ENCODE peak calls at places on chromosomes 2 and 18, in nine cellular contexts. L is lung, K is cardiac muscle cell, C is endothelial cell of umbilical vein, P is H9, G is sigmoid colon, E is esophagus squamous epithelium, Q is Peyer's patch, T is suprapubic skin. V is an unnamed sample. For H3K27me3 and H3K4me1, the result is how much of the 10 kb centered on the place peaks cover.

GRCh38 chr2:9681427-9681817 is 50.6 kb upstream of the YWHAQ start:
- DNase-seq in E (no peak), Q (no peak), G (no peak), C (peak), P (no peak), K (no peak), L (no peak), T (no peak), V (no peak)

GRCh38 chr2:180012523-180012922 is 5.4 kb upstream of the CWC22 start:
- DNase-seq in P (no peak), C (peak), T (no peak), L (no peak), K (peak), E (no peak), G (no peak), Q (no peak), V (no peak)

GRCh38 chr2:206846331-206846730 is 80.9 kb downstream of the FASTKD2 start:
- DNase-seq in G (no peak), K (no peak), T (no peak), C (no peak), E (no peak), P (no peak), L (no peak), Q (no peak), V (no peak)

GRCh38 chr2:10467401-10467800 is 19.3 kb upstream of the ODC1 start:
- DNase-seq in L (no peak), Q (no peak), G (peak), P (no peak), K (no peak), C (no peak), E (no peak), T (peak), V (no peak)

GRCh38 chr18:295756-296155 is 27.9 kb upstream of the THOC1 start:
- DNase-seq in Q (no peak), T (no peak), K (peak), P (no peak), E (no peak), G (no peak), L (no peak), C (peak), V (no peak)

GRCh38 chr2:29317801-29318485 is 202.7 kb downstream of the CLIP4 start:
- DNase-seq in P (no peak), T (no peak), E (no peak), G (no peak), Q (no peak), K (no peak), C (no peak), L (no peak), V (peak)

GRCh38 chr2:213015387-213016165 is 135.8 kb downstream of the IKZF2 start:
- DNase-seq in Q (no peak), G (no peak), K (no peak), E (no peak), C (no peak), P (no peak), L (no peak), T (no peak), V (no peak)

GRCh38 chr2:188788621-188789020 is 185.6 kb upstream of the COL3A1 start:
- DNase-seq in T (no peak), C (peak), E (no peak), P (no peak), G (peak), L (peak), Q (no peak), K (peak), V (peak)

GRCh38 chr2:97739893-97740245 is 26.5 kb downstream of the ZAP70 start:
- DNase-seq in K (no peak), T (no peak), Q (peak), C (no peak), P (no peak), L (no peak), G (no peak), E (no peak), V (no peak)

GRCh38 chr2:177322801-177323261 is 58.3 kb upstream of the NFE2L2 start:
- DNase-seq in E (no peak), Q (peak), T (no peak), K (no peak), C (no peak), L (no peak), G (no peak), P (no peak), V (peak)

GRCh38 chr2:216217904-216218260 is 108.7 kb downstream of the XRCC5 start:
- DNase-seq in P (no peak), C (no peak), T (no peak), Q (no peak), K (no peak), E (no peak), G (no peak), L (no peak), V (no peak)
- H3K27me3 ChIP-seq in P (under half), C (under half), T (under half), Q (under half), K (under half), E (under half), G (under half), L (under half), V (under half)

DNA sequence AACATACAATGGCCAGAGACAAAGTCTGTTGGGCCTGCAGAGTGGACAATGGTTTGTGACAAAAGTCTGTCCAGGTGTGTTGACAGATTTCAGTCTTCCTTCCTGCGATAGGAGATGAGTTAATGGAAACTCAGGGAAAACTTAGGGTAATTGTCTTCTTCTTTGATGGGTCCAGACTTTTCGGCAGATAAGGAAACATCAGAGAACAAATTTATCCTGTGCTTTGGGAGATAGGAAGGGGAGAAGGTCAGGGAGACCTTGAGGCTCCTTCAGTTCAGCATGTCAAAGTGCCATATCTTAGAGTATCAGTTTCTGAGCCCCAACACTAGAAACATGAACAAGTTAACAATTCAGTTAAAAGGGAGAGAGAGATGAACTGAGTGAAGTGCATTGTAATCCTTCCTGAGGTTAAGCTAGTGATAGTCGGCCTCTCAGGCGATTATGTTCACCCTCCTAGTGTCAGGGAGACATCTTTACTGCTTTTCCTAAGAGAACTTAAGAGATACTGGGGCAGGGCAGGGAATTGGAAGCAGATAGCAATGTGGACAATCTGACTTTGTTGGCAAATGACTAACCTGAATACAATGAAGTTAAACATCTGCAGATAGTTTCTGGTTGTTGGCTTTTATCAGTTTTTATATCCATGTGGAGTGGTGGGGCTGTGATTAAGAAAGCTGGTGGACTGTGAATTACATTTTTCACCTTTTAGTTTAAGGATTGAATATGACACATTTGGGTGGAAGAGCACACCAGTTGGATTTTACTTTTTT is 248.8 kb upstream of the FN1 start:
- DNase-seq in T (no peak), E (no peak), G (no peak), C (no peak), L (no peak), K (peak), Q (no peak), P (no peak), V (no peak)
- H3K4me1 ChIP-seq in T (under half), E (under half), G (under half), C (under half), L (under half), K (under half), Q (under half), P (under half), V (under half)

DNA sequence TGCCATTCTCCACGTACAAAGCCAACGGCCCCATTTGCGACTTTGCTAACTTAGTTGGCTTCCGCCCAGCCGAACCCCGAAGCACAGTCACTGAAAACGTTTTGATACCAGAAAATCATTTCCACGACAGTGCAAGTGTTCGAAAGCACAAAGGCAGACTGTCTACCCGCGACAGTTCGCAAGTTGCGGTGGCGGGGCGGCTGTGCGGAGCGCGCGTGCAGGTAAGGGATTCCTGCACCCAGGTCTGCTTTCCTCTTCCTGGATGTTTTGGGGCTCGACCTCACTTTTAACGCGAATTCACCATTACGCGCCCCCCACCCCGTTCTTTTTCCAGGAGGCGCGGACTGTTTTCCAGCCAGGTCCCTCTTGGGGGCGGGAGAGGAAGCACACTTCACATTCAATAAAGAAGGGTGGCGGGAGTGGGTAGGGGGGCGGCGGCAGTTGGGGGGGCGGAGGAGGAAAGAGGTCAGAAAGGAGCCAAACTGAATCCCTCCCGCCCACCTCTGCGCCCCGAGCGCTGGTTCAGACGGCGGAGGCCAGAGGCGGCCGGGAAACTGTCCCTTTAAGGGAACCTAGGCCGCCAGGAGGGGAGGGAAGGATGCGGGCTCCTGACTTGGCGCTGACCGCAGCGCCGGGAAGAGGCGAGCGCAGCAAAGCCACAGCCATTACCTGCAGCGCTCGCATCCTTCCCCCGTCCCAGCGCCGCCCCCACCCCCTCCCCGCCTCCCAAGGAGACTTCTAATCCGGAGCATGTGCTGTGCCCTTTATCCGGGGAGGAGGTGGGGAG is 107.5 kb upstream of the KCTD1 start:
- DNase-seq in K (peak), T (no peak), C (peak), Q (peak), G (peak), P (peak), E (no peak), L (peak), V (peak)
- TF ChIP-seq CTCF in K (peak), T (no peak), C (no peak), Q (no peak), G (no peak), P (peak), E (peak), L (no peak), V (peak)

GRCh38 chr2:168152902-168153301 is 94.5 kb downstream of the STK39 start:
- DNase-seq in G (no peak), K (peak), P (no peak), L (no peak), Q (no peak), E (no peak), T (no peak), C (no peak), V (no peak)
- H3K27me3 ChIP-seq in G (under half), K (under half), P (under half), L (under half), Q (under half), E (under half), T (under half), C (under half), V (under half)

GRCh38 chr2:64861338-64862000 is 127.7 kb upstream of the SLC1A4 start:
- DNase-seq in K (no peak), T (no peak), E (no peak), Q (no peak), G (no peak), P (no peak), C (no peak), L (no peak), V (no peak)
- H3K4me1 ChIP-seq in K (under half), T (half or more), E (under half), Q (under half), G (half or more), P (under half), C (under half), L (under half), V (under half)

DNA sequence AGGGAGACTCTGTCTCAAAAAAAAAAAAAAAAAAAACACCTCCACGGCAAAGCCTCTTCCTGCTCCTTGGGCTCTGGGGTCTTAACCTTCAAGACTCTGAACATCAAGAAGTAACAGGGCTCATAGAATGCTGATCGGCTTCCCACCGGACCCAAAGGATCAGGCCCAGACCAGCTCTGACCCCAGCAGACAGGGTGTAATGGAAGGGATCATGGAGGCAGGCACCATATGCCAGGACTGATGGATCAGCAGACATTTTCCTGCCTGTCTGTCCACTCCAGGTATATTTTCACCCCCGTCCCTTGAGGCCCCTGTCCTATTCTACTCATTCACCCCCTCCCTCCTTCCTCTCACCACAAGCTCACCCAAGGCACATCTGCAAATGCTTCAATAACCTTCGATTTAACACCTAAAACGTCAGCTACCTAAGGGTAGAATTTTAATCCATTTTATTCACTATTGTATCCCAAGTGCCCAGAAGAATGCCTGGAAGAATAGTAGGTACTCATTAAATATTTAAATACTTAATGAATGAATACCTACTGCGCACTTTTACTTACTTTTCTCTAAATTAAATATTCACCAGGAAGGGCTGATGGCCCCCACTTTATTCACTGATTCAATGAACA is 4.6 kb upstream of the SPEG start:
- DNase-seq in C (no peak), T (no peak), E (no peak), K (no peak), G (peak), L (no peak), Q (no peak), P (peak), V (no peak)
- TF ChIP-seq CTCF in C (no peak), T (no peak), E (no peak), K (no peak), G (no peak), L (no peak), Q (no peak), P (no peak), V (no peak)